ENCODE peak calls at places on chromosome 19, in four cellular contexts. One of them, this sample, is unnamed.

GRCh38 chr19:44777715-44778347 is at the start of gene CBLC:
- DNase-seq in CD4-positive, alpha-beta T cell: no peak
- DNase-seq in ovary: no peak
- DNase-seq in psoas muscle: no peak
- DNase-seq in this sample: peak; percentile 97

GRCh38 chr19:29467824-29468401 is 57.9 kb upstream of the VSTM2B start:
- DNase-seq in CD4-positive, alpha-beta T cell: no peak
- DNase-seq in ovary: no peak
- DNase-seq in psoas muscle: no peak
- DNase-seq in this sample: peak; percentile 58

GRCh38 chr19:15260939-15261338 is 28.7 kb upstream of the EPHX3 start:
- DNase-seq in CD4-positive, alpha-beta T cell: no peak
- DNase-seq in psoas muscle: no peak
- DNase-seq in ovary: no peak
- DNase-seq in this sample: no peak

GRCh38 chr19:54390942-54391577 is 24.2 kb upstream of the TTYH1 start:
- DNase-seq in ovary: peak; percentile 35
- DNase-seq in CD4-positive, alpha-beta T cell: peak; percentile 61
- DNase-seq in psoas muscle: no peak
- DNase-seq in this sample: peak; percentile 65

GRCh38 chr19:34179066-34179465 is 6.8 kb downstream of the LSM14A start:
- DNase-seq in ovary: no peak
- DNase-seq in CD4-positive, alpha-beta T cell: no peak
- DNase-seq in psoas muscle: no peak
- DNase-seq in this sample: no peak

GRCh38 chr19:35241417-35241816 is 7.4 kb upstream of the LSR start:
- DNase-seq in psoas muscle: no peak
- DNase-seq in CD4-positive, alpha-beta T cell: no peak
- DNase-seq in ovary: no peak
- DNase-seq in this sample: no peak

GRCh38 chr19:2420490-2420889 is 6.9 kb downstream of the TIMM13 start:
- DNase-seq in psoas muscle: no peak
- DNase-seq in CD4-positive, alpha-beta T cell: no peak
- DNase-seq in ovary: no peak
- DNase-seq in this sample: no peak

GRCh38 chr19:19860756-19861390 is 4.8 kb upstream of the ZNF253 start:
- DNase-seq in ovary: no peak
- DNase-seq in psoas muscle: no peak
- DNase-seq in CD4-positive, alpha-beta T cell: peak; percentile 2
- DNase-seq in this sample: no peak

GRCh38 chr19:947707-948533 is 22.1 kb downstream of the ARID3A start:
- DNase-seq in ovary: peak; percentile 22
- DNase-seq in CD4-positive, alpha-beta T cell: no peak
- DNase-seq in psoas muscle: peak; percentile 81
- DNase-seq in this sample: no peak

GRCh38 chr19:1112254-1113208 is 8.7 kb downstream of the GPX4 start:
- DNase-seq in ovary: peak; percentile 89
- DNase-seq in psoas muscle: peak; percentile 81
- DNase-seq in CD4-positive, alpha-beta T cell: no peak
- DNase-seq in this sample: no peak

GRCh38 chr19:35038623-35039512 is 2.7 kb upstream of the HPN start:
- DNase-seq in CD4-positive, alpha-beta T cell: no peak
- DNase-seq in psoas muscle: peak; percentile 76
- DNase-seq in ovary: peak; percentile 38
- DNase-seq in this sample: no peak

GRCh38 chr19:29482855-29483640 is 42.7 kb upstream of the VSTM2B start:
- DNase-seq in psoas muscle: no peak
- DNase-seq in CD4-positive, alpha-beta T cell: no peak
- DNase-seq in ovary: no peak
- DNase-seq in this sample: no peak

GRCh38 chr19:21482863-21483276 is 22.5 kb upstream of the ZNF429 start:
- DNase-seq in psoas muscle: peak; percentile 77
- DNase-seq in CD4-positive, alpha-beta T cell: peak; percentile 54
- DNase-seq in ovary: peak; percentile 74
- DNase-seq in this sample: no peak

GRCh38 chr19:11685676-11686650 is 52.8 kb downstream of the ZNF823 start:
- DNase-seq in CD4-positive, alpha-beta T cell: no peak
- DNase-seq in ovary: no peak
- DNase-seq in psoas muscle: no peak
- DNase-seq in this sample: no peak
- H3K9me3 ChIP-seq in CD4-positive, alpha-beta T cell: peaks cover 41% of the 10 kb centered on the region
- H3K9me3 ChIP-seq in ovary: no peaks in the 10 kb centered on the region
- H3K9me3 ChIP-seq in psoas muscle: peaks cover 32% of the 10 kb centered on the region
- H3K9me3 ChIP-seq in this sample: peaks cover 34% of the 10 kb centered on the region

GRCh38 chr19:58228584-58229254 is at the start of gene ZNF544:
- DNase-seq in ovary: peak; percentile 67
- DNase-seq in CD4-positive, alpha-beta T cell: peak; percentile 41
- DNase-seq in psoas muscle: peak; percentile 65
- DNase-seq in this sample: peak; percentile 86
- TF ChIP-seq CTCF in ovary: no peak
- TF ChIP-seq CTCF in CD4-positive, alpha-beta T cell: no peak
- TF ChIP-seq CTCF in psoas muscle: no peak
- TF ChIP-seq CTCF in this sample: peak; percentile 18

DNA sequence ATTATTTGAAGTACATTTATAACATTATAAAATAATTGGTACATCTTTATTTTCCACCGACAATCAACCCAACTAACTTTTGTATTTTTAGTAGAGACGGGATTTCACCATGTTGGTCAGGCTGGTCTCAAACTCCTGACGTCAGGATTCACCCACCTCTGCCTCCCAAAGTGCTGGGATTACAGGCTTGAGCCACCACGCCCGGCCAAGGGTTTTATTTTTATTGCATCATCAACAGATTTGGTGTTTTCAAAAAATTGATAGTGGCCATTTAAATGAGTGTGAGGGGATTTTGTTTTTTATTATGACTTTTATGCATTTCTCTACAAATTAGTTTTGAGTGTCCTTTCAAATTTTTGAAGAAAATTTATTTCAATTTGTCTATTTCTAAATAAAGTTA is 10.6 kb downstream of the ZNF726 start:
- DNase-seq in CD4-positive, alpha-beta T cell: no peak
- DNase-seq in ovary: no peak
- DNase-seq in psoas muscle: no peak
- DNase-seq in this sample: no peak
- H3K9me3 ChIP-seq in CD4-positive, alpha-beta T cell: no peaks in the 10 kb centered on the region
- H3K9me3 ChIP-seq in ovary: no peaks in the 10 kb centered on the region
- H3K9me3 ChIP-seq in psoas muscle: peaks cover 4% of the 10 kb centered on the region
- H3K9me3 ChIP-seq in this sample: no peaks in the 10 kb centered on the region

DNA sequence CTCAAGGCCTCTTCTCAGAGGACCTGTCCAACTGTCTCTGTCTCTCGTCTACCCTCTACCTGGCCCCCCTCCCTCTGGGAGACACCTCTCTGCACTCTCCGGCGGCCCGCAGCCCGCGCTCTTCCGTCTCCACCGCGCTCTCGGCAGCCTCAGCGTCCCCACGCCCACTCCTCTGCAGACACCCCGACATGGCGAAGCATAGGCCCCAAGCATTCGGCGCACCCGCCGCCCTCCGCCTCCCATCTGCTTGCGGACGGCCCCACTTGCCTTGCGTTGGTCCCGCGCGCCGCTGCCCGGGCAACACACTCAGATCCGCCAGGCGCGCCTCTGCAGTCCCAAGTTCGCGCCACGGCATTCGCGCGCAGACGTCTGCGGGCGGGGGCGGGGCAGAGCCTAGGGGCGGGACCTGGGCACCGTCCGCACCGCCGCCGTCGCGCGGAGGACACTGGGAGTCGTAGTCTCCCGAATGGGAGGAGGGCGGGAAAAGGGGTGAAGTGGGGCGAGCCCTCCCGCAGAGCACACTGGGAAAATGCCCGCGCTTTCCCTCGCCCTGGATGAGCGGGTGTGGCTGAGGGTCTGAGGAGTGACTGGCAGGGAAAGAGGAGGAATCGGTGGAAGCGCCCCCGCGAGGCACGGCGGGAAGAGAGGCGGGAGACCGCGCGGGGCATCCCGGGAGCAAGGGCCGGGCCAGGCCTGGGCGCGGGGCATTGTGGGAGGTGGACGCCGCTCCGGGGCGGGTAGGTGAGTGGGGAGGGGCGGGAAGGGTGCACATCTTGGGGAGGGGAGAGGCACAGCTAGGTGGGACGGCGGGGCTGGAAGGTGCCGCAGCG is at the start of the genes LIG1 and ZSWIM9:
- DNase-seq in psoas muscle: peak; percentile 95
- DNase-seq in CD4-positive, alpha-beta T cell: peak; percentile 88
- DNase-seq in ovary: peak; percentile 92
- DNase-seq in this sample: peak; percentile 97
- TF ChIP-seq CTCF in psoas muscle: no peak
- TF ChIP-seq CTCF in CD4-positive, alpha-beta T cell: no peak
- TF ChIP-seq CTCF in ovary: no peak
- TF ChIP-seq CTCF in this sample: no peak

GRCh38 chr19:13799669-13800068 is 4.4 kb downstream of the ZSWIM4 start:
- DNase-seq in psoas muscle: no peak
- DNase-seq in CD4-positive, alpha-beta T cell: no peak
- DNase-seq in ovary: no peak
- DNase-seq in this sample: no peak
- H3K9me3 ChIP-seq in psoas muscle: no peaks in the 10 kb centered on the region
- H3K9me3 ChIP-seq in CD4-positive, alpha-beta T cell: no peaks in the 10 kb centered on the region
- H3K9me3 ChIP-seq in ovary: no peaks in the 10 kb centered on the region
- H3K9me3 ChIP-seq in this sample: no peaks in the 10 kb centered on the region

GRCh38 chr19:31356587-31357314 is 7.5 kb upstream of the TSHZ3 start:
- DNase-seq in CD4-positive, alpha-beta T cell: peak; percentile 47
- DNase-seq in psoas muscle: peak; percentile 58
- DNase-seq in ovary: no peak
- DNase-seq in this sample: no peak
- TF ChIP-seq CTCF in CD4-positive, alpha-beta T cell: peak; percentile 67
- TF ChIP-seq CTCF in psoas muscle: peak; percentile 12
- TF ChIP-seq CTCF in ovary: no peak
- TF ChIP-seq CTCF in this sample: no peak

DNA sequence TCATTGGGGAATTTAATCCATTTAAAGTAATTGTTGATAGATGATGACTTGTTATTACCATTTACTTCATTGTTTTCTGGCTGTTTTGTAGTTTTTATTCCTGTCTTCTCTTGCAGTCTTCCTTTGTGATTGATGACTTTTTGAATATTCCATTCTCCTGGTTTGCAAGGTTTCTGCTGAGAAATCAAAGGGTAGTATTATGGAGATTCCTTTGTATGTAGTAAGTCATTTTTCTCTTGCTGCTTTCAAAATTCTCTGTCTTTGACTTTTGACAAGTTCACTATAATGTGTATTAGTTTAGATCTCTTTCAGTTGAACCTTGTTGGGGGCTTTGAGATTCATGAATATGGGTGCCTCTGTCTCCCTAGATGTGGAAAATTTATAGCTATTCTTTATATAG is 6.0 kb downstream of the ZNF559 start:
- DNase-seq in ovary: no peak
- DNase-seq in CD4-positive, alpha-beta T cell: no peak
- DNase-seq in psoas muscle: no peak
- DNase-seq in this sample: no peak
- H3K9me3 ChIP-seq in ovary: peaks cover 3% of the 10 kb centered on the region
- H3K9me3 ChIP-seq in CD4-positive, alpha-beta T cell: peaks cover 83% of the 10 kb centered on the region
- H3K9me3 ChIP-seq in psoas muscle: peaks cover 90% of the 10 kb centered on the region
- H3K9me3 ChIP-seq in this sample: peaks cover 9% of the 10 kb centered on the region

DNA sequence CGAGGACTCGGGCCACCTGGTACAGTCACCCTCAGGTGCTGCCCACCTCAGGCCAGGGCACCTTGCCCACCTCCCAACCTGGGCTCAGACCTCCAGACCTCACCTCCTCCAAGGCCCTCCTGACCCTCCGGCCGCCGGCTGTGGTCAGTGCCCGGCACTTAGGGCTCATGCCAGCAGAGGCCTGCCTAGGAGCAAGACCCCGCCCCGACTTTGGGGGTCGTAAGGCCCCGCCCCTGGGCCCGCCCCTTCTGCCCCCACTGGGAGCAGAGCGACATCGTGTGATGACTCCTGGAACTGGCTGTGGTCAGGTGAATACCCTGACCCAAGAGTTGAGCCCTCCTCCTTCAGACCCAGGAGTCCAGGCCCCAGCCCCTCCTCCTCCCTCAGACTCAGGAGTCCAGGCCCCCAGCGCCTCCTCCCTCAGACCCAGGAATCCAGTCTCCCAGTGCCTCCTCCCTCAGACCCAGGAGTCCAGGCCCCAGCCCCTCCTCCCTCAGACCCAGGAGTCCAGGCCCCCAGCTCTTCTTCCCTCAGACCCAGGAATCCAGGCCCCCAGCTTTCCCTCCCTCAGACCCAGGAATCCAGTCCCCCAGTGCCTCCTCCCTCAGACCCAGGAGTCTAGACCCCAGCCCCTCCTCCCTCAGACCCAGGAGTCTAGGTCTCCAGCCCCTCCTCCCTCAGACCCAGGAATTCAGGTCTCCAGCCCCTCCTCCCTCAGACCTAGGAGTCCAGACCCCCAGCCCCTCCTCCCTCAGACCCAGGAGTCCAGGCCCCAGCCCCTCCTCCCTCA is at the start of gene SBK2:
- DNase-seq in ovary: no peak
- DNase-seq in CD4-positive, alpha-beta T cell: no peak
- DNase-seq in psoas muscle: no peak
- DNase-seq in this sample: no peak
- TF ChIP-seq CTCF in ovary: no peak
- TF ChIP-seq CTCF in CD4-positive, alpha-beta T cell: no peak
- TF ChIP-seq CTCF in psoas muscle: peak; percentile 16
- TF ChIP-seq CTCF in this sample: no peak

GRCh38 chr19:27775395-27775794 is 1437.6 kb downstream of the UQCRFS1 start:
- DNase-seq in ovary: no peak
- DNase-seq in psoas muscle: no peak
- DNase-seq in CD4-positive, alpha-beta T cell: no peak
- DNase-seq in this sample: no peak
- H3K9me3 ChIP-seq in ovary: peaks cover 5% of the 10 kb centered on the region
- H3K9me3 ChIP-seq in psoas muscle: no peaks in the 10 kb centered on the region
- H3K9me3 ChIP-seq in CD4-positive, alpha-beta T cell: peaks cover 68% of the 10 kb centered on the region
- H3K9me3 ChIP-seq in this sample: peaks cover 7% of the 10 kb centered on the region